ENCODE peak calls at places on chromosomes 12 and 14, in five cellular contexts. F is T47D, C is NCI-H1417, W is nephron progenitor cell, Y is NCI-H2029. J is an unnamed sample.

GRCh38 chr12:108664338-108665258 is 30.9 kb upstream of the SELPLG start:
- DNase-seq in C (peak), F (peak), Y (peak), W (peak), J (peak)

GRCh38 chr12:52600071-52600470 is 1.2 kb downstream of the KRT72 start:
- DNase-seq in F (no peak), W (no peak), Y (no peak), C (no peak), J (no peak)

GRCh38 chr12:6745751-6746525 is 7.0 kb downstream of the MLF2 start:
- DNase-seq in C (no peak), Y (no peak), F (no peak), W (no peak), J (no peak)

GRCh38 chr14:67734675-67735074 is 33.0 kb downstream of the RDH12 start:
- DNase-seq in Y (no peak), W (no peak), C (no peak), F (no peak), J (no peak)

GRCh38 chr12:82694276-82694675 is 7.6 kb downstream of the TMTC2 start:
- DNase-seq in W (no peak), Y (no peak), C (no peak), F (no peak), J (no peak)

GRCh38 chr14:94465042-94465441 is 11.0 kb downstream of the SERPINA9 start:
- DNase-seq in F (no peak), W (no peak), Y (no peak), C (no peak), J (no peak)

GRCh38 chr12:31362759-31363415 is 36.9 kb upstream of the SINHCAF start:
- DNase-seq in Y (peak), W (no peak), F (no peak), C (peak), J (no peak)

GRCh38 chr14:104747876-104748275 is 5.1 kb upstream of the SIVA1 start:
- DNase-seq in F (no peak), C (no peak), Y (no peak), W (no peak), J (no peak)

GRCh38 chr12:54050479-54050805 is 3.2 kb upstream of the HOXC4 start:
- DNase-seq in C (no peak), F (no peak), Y (no peak), W (no peak), J (no peak)

GRCh38 chr14:24157331-24157730 is 3.7 kb upstream of the IRF9 start:
- DNase-seq in F (no peak), W (no peak), C (no peak), Y (no peak), J (no peak)

GRCh38 chr14:95189400-95190162 is 32.3 kb upstream of the DICER1 start:
- DNase-seq in W (no peak), F (no peak), Y (no peak), C (no peak), J (peak)

GRCh38 chr12:121799175-121799841 is 4.5 kb upstream of the SETD1B start:
- DNase-seq in F (peak), Y (peak), C (peak), W (peak), J (peak)

GRCh38 chr12:108564724-108565123 is 2.3 kb downstream of the ISCU start:
- DNase-seq in W (no peak), F (no peak), Y (no peak), C (no peak), J (peak)

J was measured in COR-L47.